ENCODE peak calls at places on chromosomes 11 and 22, in eight cellular contexts. G is thoracic aorta, N is mammary epithelial cell, D is fibroblast of villous mesenchyme, Y is kidney epithelial cell, L is fibroblast of pulmonary artery, W is AG09309, U is AG04450. H is an unnamed sample.

GRCh38 chr11:69343401-69344321 is 49.7 kb downstream of the MYEOV start:
- DNase-seq in L (no peak), N (no peak), U (no peak), W (no peak), Y (no peak), D (no peak), G (no peak), H (no peak)

GRCh38 chr11:91299980-91300379 is 924.6 kb upstream of the FAT3 start:
- DNase-seq in W (no peak), D (peak; percentile 42), N (peak; percentile 5), Y (peak; percentile 1), G (no peak), U (no peak), L (peak; percentile 21), H (no peak)

GRCh38 chr11:132941024-132941646 is 591.2 kb downstream of the OPCML start:
- DNase-seq in L (peak; percentile 42), W (no peak), D (peak; percentile 25), N (peak; percentile 14), Y (no peak), G (no peak), U (peak; percentile 15), H (peak; percentile 2)

GRCh38 chr22:23184100-23184763 is 3.9 kb downstream of the BCR start:
- DNase-seq in G (no peak), U (no peak), W (no peak), L (no peak), Y (no peak), N (no peak), D (no peak), H (no peak)

GRCh38 chr11:9943346-9944110 is 279.7 kb downstream of the SWAP70 start:
- DNase-seq in U (peak; percentile 84), L (peak; percentile 96), D (peak; percentile 96), Y (no peak), N (peak; percentile 46), W (peak; percentile 96), G (no peak), H (peak; percentile 96)

GRCh38 chr11:74427377-74427776 is 29.1 kb upstream of the PGM2L1 start:
- DNase-seq in W (no peak), N (no peak), G (no peak), L (no peak), D (no peak), U (no peak), Y (no peak), H (no peak)

GRCh38 chr22:24216541-24217209 is 28.2 kb downstream of the GGT5 start:
- DNase-seq in D (no peak), L (no peak), W (no peak), Y (no peak), N (no peak), U (no peak), G (no peak), H (no peak)

GRCh38 chr11:117045196-117045595 is 53.0 kb downstream of the SIK3 start:
- DNase-seq in N (no peak), L (no peak), U (peak; percentile 15), W (no peak), D (peak; percentile 70), Y (peak; percentile 48), G (no peak), H (peak; percentile 46)

GRCh38 chr11:130513132-130513531 is 64.7 kb downstream of the ADAMTS15 start:
- DNase-seq in N (no peak), G (no peak), U (no peak), W (no peak), L (no peak), D (peak; percentile 67), Y (no peak), H (no peak)

GRCh38 chr11:10490398-10491232 is 35.6 kb downstream of the AMPD3 start:
- DNase-seq in D (peak; percentile 93), L (peak; percentile 93), Y (peak; percentile 94), G (peak; percentile 87), U (peak; percentile 92), W (peak; percentile 82), N (peak; percentile 81), H (peak; percentile 83)

GRCh38 chr11:119764108-119764874 is 35.3 kb upstream of the NECTIN1 start:
- DNase-seq in L (no peak), D (peak; percentile 21), N (peak; percentile 26), U (no peak), G (no peak), Y (no peak), W (peak; percentile 48), H (no peak)

GRCh38 chr11:40597546-40598113 is 861.8 kb downstream of the LRRC4C start:
- DNase-seq in G (no peak), Y (no peak), L (no peak), W (no peak), D (no peak), N (no peak), U (no peak), H (no peak)

GRCh38 chr11:110472858-110473257 is 43.1 kb downstream of the FDX1 start:
- DNase-seq in L (peak; percentile 35), G (no peak), W (no peak), D (peak; percentile 24), U (no peak), Y (peak; percentile 12), N (peak; percentile 65), H (no peak)

GRCh38 chr11:28770806-28771205 is 662.6 kb downstream of the METTL15 start:
- DNase-seq in Y (no peak), L (peak; percentile 17), W (no peak), G (no peak), D (no peak), U (no peak), N (no peak), H (no peak)

GRCh38 chr11:124988063-124988462 is 34.1 kb downstream of the CCDC15 start:
- DNase-seq in D (no peak), W (no peak), L (no peak), Y (no peak), G (no peak), N (no peak), U (no peak), H (no peak)

GRCh38 chr11:34757026-34757451 is 136.1 kb downstream of the EHF start:
- DNase-seq in G (no peak), W (no peak), Y (no peak), U (no peak), L (peak; percentile 28), N (peak; percentile 31), D (peak; percentile 65), H (no peak)

GRCh38 chr22:32411829-32412592 is at the start of gene RTCB:
- DNase-seq in N (peak; percentile 91), Y (peak; percentile 73), G (peak; percentile 63), D (peak; percentile 93), W (peak; percentile 74), U (peak; percentile 90), L (peak; percentile 97), H (peak; percentile 78)
- TF ChIP-seq CTCF in N (no peak), Y (no peak), G (no peak), D (no peak), W (no peak), U (no peak), L (no peak), H (no peak)

GRCh38 chr11:66467034-66467659 is 442 bp downstream of the PELI3 start:
- DNase-seq in L (peak; percentile 38), G (no peak), D (peak; percentile 18), Y (no peak), W (no peak), N (no peak), U (no peak), H (no peak)
- TF ChIP-seq CTCF in L (no peak), G (peak; percentile 62), D (peak; percentile 32), Y (peak; percentile 4), W (peak; percentile 21), N (peak; percentile 13), U (peak; percentile 25), H (peak; percentile 5)

DNA sequence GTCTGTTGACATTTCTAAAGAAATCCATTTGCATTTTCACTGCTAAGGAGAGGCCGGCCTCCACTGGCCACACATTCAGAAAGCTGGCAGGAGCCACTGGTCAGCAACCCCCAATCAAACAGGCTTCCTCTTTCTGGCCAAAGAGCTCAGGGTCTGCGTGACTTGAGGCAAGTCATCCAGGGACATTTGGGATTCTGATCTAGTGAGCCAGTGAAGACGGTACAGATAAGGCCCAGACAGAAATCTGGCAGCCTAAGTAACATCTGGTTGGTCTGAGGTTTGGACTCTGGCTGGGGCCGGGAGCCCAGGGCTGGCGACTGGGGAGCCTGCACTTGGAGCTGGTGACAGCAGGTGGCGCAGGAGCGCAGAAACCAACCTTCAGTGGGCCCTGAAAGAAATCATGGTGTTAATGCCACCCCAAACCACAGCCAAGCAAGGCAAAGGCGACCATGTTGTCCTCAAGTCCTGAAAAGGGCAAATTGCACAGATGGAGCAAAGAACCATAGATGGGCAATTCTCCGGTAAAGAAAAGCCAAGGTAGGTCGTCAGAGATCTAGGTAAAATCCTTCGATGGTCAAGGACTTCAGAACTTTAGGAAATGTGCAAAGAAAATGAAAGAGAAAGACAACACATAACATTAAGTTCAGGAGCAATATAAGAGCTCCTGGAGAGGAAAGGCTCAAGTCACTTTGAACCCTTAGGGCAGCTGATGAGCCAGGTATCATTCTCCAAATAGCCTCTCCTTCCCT is 99.4 kb upstream of the BLID start:
- DNase-seq in Y (no peak), W (peak; percentile 99), U (peak; percentile 94), L (peak; percentile 97), D (peak; percentile 97), N (no peak), G (peak; percentile 36), H (peak; percentile 98)
- TF ChIP-seq CTCF in Y (peak; percentile 95), W (peak; percentile 96), U (peak; percentile 94), L (peak; percentile 97), D (peak; percentile 96), N (peak; percentile 92), G (peak; percentile 93), H (peak; percentile 99)

GRCh38 chr11:95451261-95451660 is 220.3 kb upstream of the SESN3 start:
- DNase-seq in G (no peak), U (no peak), N (no peak), L (peak; percentile 17), W (no peak), D (no peak), Y (no peak), H (no peak)

GRCh38 chr11:95455228-95455627 is 224.2 kb upstream of the SESN3 start:
- DNase-seq in N (no peak), L (no peak), Y (no peak), G (no peak), U (no peak), W (no peak), D (no peak), H (no peak)

GRCh38 chr11:95453616-95454118 is 222.7 kb upstream of the SESN3 start:
- DNase-seq in D (no peak), L (peak; percentile 13), U (no peak), N (peak; percentile 91), Y (no peak), G (peak; percentile 33), W (no peak), H (no peak)

GRCh38 chr11:95451682-95452081 is 220.7 kb upstream of the SESN3 start:
- DNase-seq in G (no peak), W (peak; percentile 14), L (peak; percentile 86), N (peak; percentile 91), U (peak; percentile 13), D (peak; percentile 27), Y (peak; percentile 34), H (no peak)

DNA sequence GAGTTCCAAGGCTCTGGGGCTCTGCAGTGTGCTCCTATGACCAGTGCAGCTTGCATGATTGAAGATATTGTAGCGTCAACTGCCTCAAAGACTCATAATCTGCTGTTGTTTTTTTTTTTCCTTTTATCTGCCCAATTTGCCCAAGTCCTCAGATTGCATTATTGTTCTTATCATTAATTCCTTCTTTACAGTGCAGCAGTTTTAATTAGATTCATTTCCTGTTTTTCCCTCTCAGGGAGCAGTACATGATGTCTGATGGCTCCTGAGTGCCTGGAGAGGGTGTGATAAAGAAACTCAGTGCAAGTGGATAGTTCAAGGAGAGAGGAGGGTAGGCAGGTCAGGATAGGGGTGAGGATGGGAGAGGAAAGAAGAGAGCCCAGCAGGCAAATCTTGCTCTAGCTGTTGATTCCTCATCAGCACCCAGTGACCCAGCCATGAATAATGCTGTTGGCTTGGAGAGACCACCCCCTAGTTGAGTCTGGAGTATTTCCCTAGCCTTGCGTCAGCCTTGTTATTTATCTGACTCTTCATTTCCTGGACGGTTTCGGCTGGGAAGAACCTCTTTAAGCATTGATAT is 219.6 kb upstream of the SESN3 start:
- DNase-seq in Y (no peak), D (peak; percentile 10), L (peak; percentile 74), U (no peak), G (no peak), N (no peak), W (peak; percentile 5), H (peak; percentile 52)
- TF ChIP-seq CTCF in Y (no peak), D (no peak), L (no peak), U (no peak), G (no peak), N (no peak), W (no peak), H (no peak)